ENCODE peak calls at places on chromosome 19, in six cellular contexts. One of them, this sample, is unnamed.

GRCh38 chr19:15379996-15380647 is 535 bp upstream of the AKAP8 start:
- DNase-seq in suprapubic skin: no peak
- DNase-seq in AG10803: peak; percentile 37
- DNase-seq in fibroblast of mammary gland: peak; percentile 42
- DNase-seq in neural progenitor cell: no peak
- DNase-seq in osteoblast: peak; percentile 79
- DNase-seq in this sample: peak; percentile 46

GRCh38 chr19:2809387-2810140 is 10.1 kb upstream of the ZNF554 start:
- DNase-seq in suprapubic skin: no peak
- DNase-seq in AG10803: no peak
- DNase-seq in fibroblast of mammary gland: no peak
- DNase-seq in neural progenitor cell: no peak
- DNase-seq in osteoblast: peak; percentile 85
- DNase-seq in this sample: no peak

GRCh38 chr19:38270587-38271167 is 6.3 kb downstream of the SPINT2 start:
- DNase-seq in suprapubic skin: no peak
- DNase-seq in AG10803: no peak
- DNase-seq in fibroblast of mammary gland: no peak
- DNase-seq in neural progenitor cell: no peak
- DNase-seq in osteoblast: peak; percentile 89
- DNase-seq in this sample: no peak

GRCh38 chr19:1942078-1942933 is 1.3 kb downstream of the CSNK1G2 start:
- DNase-seq in suprapubic skin: peak; percentile 90
- DNase-seq in AG10803: peak; percentile 59
- DNase-seq in fibroblast of mammary gland: peak; percentile 50
- DNase-seq in neural progenitor cell: peak; percentile 94
- DNase-seq in osteoblast: peak; percentile 97
- DNase-seq in this sample: peak; percentile 86

GRCh38 chr19:55269299-55269698 is 10.5 kb upstream of the PPP6R1 start:
- DNase-seq in suprapubic skin: no peak
- DNase-seq in AG10803: no peak
- DNase-seq in fibroblast of mammary gland: no peak
- DNase-seq in neural progenitor cell: no peak
- DNase-seq in osteoblast: no peak
- DNase-seq in this sample: no peak

GRCh38 chr19:10227215-10227971 is 3.7 kb downstream of the S1PR2 start:
- DNase-seq in suprapubic skin: no peak
- DNase-seq in AG10803: no peak
- DNase-seq in fibroblast of mammary gland: peak; percentile 61
- DNase-seq in neural progenitor cell: no peak
- DNase-seq in osteoblast: no peak
- DNase-seq in this sample: peak; percentile 43

GRCh38 chr19:38551450-38551813 is 66.3 kb downstream of the MAP4K1 start:
- DNase-seq in suprapubic skin: no peak
- DNase-seq in AG10803: no peak
- DNase-seq in fibroblast of mammary gland: no peak
- DNase-seq in neural progenitor cell: no peak
- DNase-seq in osteoblast: no peak
- DNase-seq in this sample: no peak

GRCh38 chr19:58557253-58558065 is 952 bp downstream of the UBE2M start:
- DNase-seq in suprapubic skin: peak; percentile 61
- DNase-seq in AG10803: no peak
- DNase-seq in fibroblast of mammary gland: no peak
- DNase-seq in neural progenitor cell: no peak
- DNase-seq in osteoblast: peak; percentile 78
- DNase-seq in this sample: no peak

GRCh38 chr19:38699027-38699346 is 45.3 kb downstream of the CAPN12 start:
- DNase-seq in suprapubic skin: no peak
- DNase-seq in AG10803: no peak
- DNase-seq in fibroblast of mammary gland: no peak
- DNase-seq in neural progenitor cell: no peak
- DNase-seq in osteoblast: peak; percentile 44
- DNase-seq in this sample: no peak

GRCh38 chr19:33124207-33125098 is 7.5 kb upstream of the WDR88 start:
- DNase-seq in suprapubic skin: no peak
- DNase-seq in AG10803: no peak
- DNase-seq in fibroblast of mammary gland: no peak
- DNase-seq in neural progenitor cell: peak; percentile 68
- DNase-seq in osteoblast: no peak
- DNase-seq in this sample: no peak

GRCh38 chr19:6020166-6020967 is 42.4 kb upstream of the RANBP3 start:
- DNase-seq in suprapubic skin: no peak
- DNase-seq in AG10803: no peak
- DNase-seq in fibroblast of mammary gland: no peak
- DNase-seq in neural progenitor cell: no peak
- DNase-seq in osteoblast: peak; percentile 62
- DNase-seq in this sample: no peak

GRCh38 chr19:1214862-1215731 is 9.5 kb downstream of the STK11 start:
- DNase-seq in suprapubic skin: no peak
- DNase-seq in AG10803: no peak
- DNase-seq in fibroblast of mammary gland: no peak
- DNase-seq in neural progenitor cell: no peak
- DNase-seq in osteoblast: peak; percentile 92
- DNase-seq in this sample: peak; percentile 78

GRCh38 chr19:54168174-54168917 is 4.6 kb downstream of the TMC4 start:
- DNase-seq in suprapubic skin: peak; percentile 90
- DNase-seq in AG10803: peak; percentile 76
- DNase-seq in fibroblast of mammary gland: peak; percentile 80
- DNase-seq in neural progenitor cell: peak; percentile 91
- DNase-seq in osteoblast: peak; percentile 99
- DNase-seq in this sample: peak; percentile 93

GRCh38 chr19:3374369-3375112 is 8.2 kb downstream of the NFIC start:
- DNase-seq in suprapubic skin: no peak
- DNase-seq in AG10803: no peak
- DNase-seq in fibroblast of mammary gland: no peak
- DNase-seq in neural progenitor cell: no peak
- DNase-seq in osteoblast: peak; percentile 74
- DNase-seq in this sample: peak; percentile 95

GRCh38 chr19:56341948-56342347 is 27.3 kb upstream of the ZSCAN5A start:
- DNase-seq in suprapubic skin: no peak
- DNase-seq in AG10803: no peak
- DNase-seq in fibroblast of mammary gland: peak; percentile 10
- DNase-seq in neural progenitor cell: peak; percentile 23
- DNase-seq in osteoblast: no peak
- DNase-seq in this sample: no peak

GRCh38 chr19:28652790-28653189 is 560.2 kb downstream of the UQCRFS1 start:
- DNase-seq in suprapubic skin: no peak
- DNase-seq in AG10803: no peak
- DNase-seq in fibroblast of mammary gland: no peak
- DNase-seq in neural progenitor cell: no peak
- DNase-seq in osteoblast: peak; percentile 8
- DNase-seq in this sample: no peak

GRCh38 chr19:34677386-34678084 is at the start of gene ZNF302:
- DNase-seq in suprapubic skin: peak; percentile 98
- DNase-seq in AG10803: peak; percentile 97
- DNase-seq in fibroblast of mammary gland: peak; percentile 96
- DNase-seq in neural progenitor cell: peak; percentile 99
- DNase-seq in osteoblast: peak; percentile 97
- DNase-seq in this sample: peak; percentile 96

GRCh38 chr19:533485-534058 is 2.0 kb downstream of the CDC34 start:
- DNase-seq in suprapubic skin: no peak
- DNase-seq in AG10803: no peak
- DNase-seq in fibroblast of mammary gland: no peak
- DNase-seq in neural progenitor cell: no peak
- DNase-seq in osteoblast: no peak
- DNase-seq in this sample: no peak

GRCh38 chr19:3336351-3336679 is 30.1 kb upstream of the NFIC start:
- DNase-seq in suprapubic skin: no peak
- DNase-seq in AG10803: no peak
- DNase-seq in fibroblast of mammary gland: no peak
- DNase-seq in neural progenitor cell: no peak
- DNase-seq in osteoblast: no peak
- DNase-seq in this sample: no peak

GRCh38 chr19:42601811-42602443 is 7.2 kb upstream of the CEACAM8 start:
- DNase-seq in suprapubic skin: no peak
- DNase-seq in AG10803: peak; percentile 17
- DNase-seq in fibroblast of mammary gland: peak; percentile 25
- DNase-seq in neural progenitor cell: peak; percentile 48
- DNase-seq in osteoblast: peak; percentile 81
- DNase-seq in this sample: no peak

GRCh38 chr19:1961545-1961878 is 20.5 kb downstream of the CSNK1G2 start:
- DNase-seq in suprapubic skin: no peak
- DNase-seq in AG10803: no peak
- DNase-seq in fibroblast of mammary gland: no peak
- DNase-seq in neural progenitor cell: no peak
- DNase-seq in osteoblast: no peak
- DNase-seq in this sample: no peak

GRCh38 chr19:55644842-55645511 is 1.5 kb downstream of the ZNF581 start:
- DNase-seq in suprapubic skin: peak; percentile 55
- DNase-seq in AG10803: no peak
- DNase-seq in fibroblast of mammary gland: no peak
- DNase-seq in neural progenitor cell: no peak
- DNase-seq in osteoblast: peak; percentile 87
- DNase-seq in this sample: no peak

GRCh38 chr19:54422136-54422535 is 6.9 kb downstream of the TTYH1 start:
- DNase-seq in suprapubic skin: no peak
- DNase-seq in AG10803: no peak
- DNase-seq in fibroblast of mammary gland: no peak
- DNase-seq in neural progenitor cell: no peak
- DNase-seq in osteoblast: peak; percentile 59
- DNase-seq in this sample: no peak

GRCh38 chr19:10006335-10006708 is 4.0 kb downstream of the COL5A3 start:
- DNase-seq in suprapubic skin: no peak
- DNase-seq in AG10803: peak; percentile 83
- DNase-seq in fibroblast of mammary gland: peak; percentile 87
- DNase-seq in neural progenitor cell: no peak
- DNase-seq in osteoblast: peak; percentile 96
- DNase-seq in this sample: peak; percentile 46

GRCh38 chr19:21587549-21587948 is 82.1 kb downstream of the ZNF429 start:
- DNase-seq in suprapubic skin: no peak
- DNase-seq in AG10803: no peak
- DNase-seq in fibroblast of mammary gland: no peak
- DNase-seq in neural progenitor cell: no peak
- DNase-seq in osteoblast: no peak
- DNase-seq in this sample: no peak

GRCh38 chr19:23241433-23241832 is 8.8 kb downstream of the ZNF724 start:
- DNase-seq in suprapubic skin: no peak
- DNase-seq in AG10803: no peak
- DNase-seq in fibroblast of mammary gland: no peak
- DNase-seq in neural progenitor cell: no peak
- DNase-seq in osteoblast: no peak
- DNase-seq in this sample: no peak

GRCh38 chr19:55080121-55080914 is 4.6 kb downstream of the EPS8L1 start:
- DNase-seq in suprapubic skin: peak; percentile 80
- DNase-seq in AG10803: peak; percentile 58
- DNase-seq in fibroblast of mammary gland: peak; percentile 67
- DNase-seq in neural progenitor cell: peak; percentile 83
- DNase-seq in osteoblast: peak; percentile 98
- DNase-seq in this sample: no peak

GRCh38 chr19:38861368-38861767 is 11.6 kb upstream of the HNRNPL start:
- DNase-seq in suprapubic skin: no peak
- DNase-seq in AG10803: no peak
- DNase-seq in fibroblast of mammary gland: no peak
- DNase-seq in neural progenitor cell: no peak
- DNase-seq in osteoblast: no peak
- DNase-seq in this sample: no peak

GRCh38 chr19:12943437-12944044 is 2.1 kb upstream of the RAD23A start:
- DNase-seq in suprapubic skin: no peak
- DNase-seq in AG10803: no peak
- DNase-seq in fibroblast of mammary gland: no peak
- DNase-seq in neural progenitor cell: no peak
- DNase-seq in osteoblast: peak; percentile 66
- DNase-seq in this sample: no peak
- H3K4me3 ChIP-seq in suprapubic skin: no peak overlapping the region
- H3K4me3 ChIP-seq in AG10803: no peak overlapping the region
- H3K4me3 ChIP-seq in fibroblast of mammary gland: no peak overlapping the region
- H3K4me3 ChIP-seq in neural progenitor cell: no peak overlapping the region
- H3K4me3 ChIP-seq in osteoblast: no peak overlapping the region
- H3K4me3 ChIP-seq in this sample: no peak overlapping the region

DNA sequence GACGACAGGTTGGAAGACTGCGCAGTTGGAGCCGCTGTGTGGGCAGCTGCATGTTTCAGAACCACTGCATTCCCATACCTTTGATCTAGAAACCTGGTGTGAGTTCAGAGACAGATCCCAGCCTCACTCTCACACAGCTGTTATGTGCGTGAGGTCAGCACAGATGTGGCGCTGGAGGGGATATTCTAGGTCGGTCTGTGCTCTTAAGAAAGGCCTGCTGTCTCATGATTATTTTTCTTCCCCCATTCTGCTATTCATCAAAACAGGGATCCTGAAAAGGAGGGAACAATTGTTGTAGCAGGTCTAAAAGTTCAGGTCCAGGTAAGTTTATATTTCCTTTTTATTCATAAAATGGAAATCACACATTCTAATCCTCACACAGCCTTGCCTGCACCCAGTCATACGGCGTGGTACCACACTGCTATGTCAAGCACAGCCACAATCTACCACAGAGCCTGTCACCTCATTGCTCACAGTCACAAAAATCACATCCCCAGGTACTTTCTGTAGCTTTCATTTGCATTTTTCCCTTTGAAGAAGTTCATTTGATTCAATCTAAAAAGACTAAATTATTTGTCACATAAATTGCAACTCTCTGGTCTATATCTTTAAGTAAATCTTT is 846 bp downstream of the ZNF546 start:
- DNase-seq in suprapubic skin: no peak
- DNase-seq in AG10803: peak; percentile 28
- DNase-seq in fibroblast of mammary gland: peak; percentile 91
- DNase-seq in neural progenitor cell: no peak
- DNase-seq in osteoblast: no peak
- DNase-seq in this sample: no peak
- H3K4me3 ChIP-seq in suprapubic skin: peak overlapping the region; percentile 61
- H3K4me3 ChIP-seq in AG10803: peak overlapping the region; percentile 92
- H3K4me3 ChIP-seq in fibroblast of mammary gland: peak overlapping the region; percentile 89
- H3K4me3 ChIP-seq in neural progenitor cell: peak overlapping the region; percentile 96
- H3K4me3 ChIP-seq in osteoblast: peak overlapping the region; percentile 85
- H3K4me3 ChIP-seq in this sample: peak overlapping the region; percentile 59

DNA sequence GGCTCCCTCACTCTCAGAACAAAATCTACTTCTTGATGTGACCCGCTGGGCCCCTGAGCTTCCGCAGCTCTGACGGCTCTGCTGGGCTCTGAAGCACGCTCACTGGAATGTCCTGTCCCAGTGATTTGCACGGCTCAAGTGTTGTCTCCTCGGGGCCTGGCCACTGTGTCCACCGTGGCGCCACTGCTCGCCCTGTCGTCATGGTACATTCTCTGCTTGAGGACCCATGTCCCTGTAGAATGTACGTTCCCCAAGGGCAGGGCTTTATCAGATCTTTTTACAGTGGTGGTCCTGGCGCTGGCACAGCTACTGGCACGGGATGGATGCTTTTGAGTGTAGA is 12.1 kb downstream of the KLHL26 start:
- DNase-seq in suprapubic skin: no peak
- DNase-seq in AG10803: no peak
- DNase-seq in fibroblast of mammary gland: no peak
- DNase-seq in neural progenitor cell: no peak
- DNase-seq in osteoblast: peak; percentile 66
- DNase-seq in this sample: peak; percentile 66
- H3K4me3 ChIP-seq in suprapubic skin: peak overlapping the region; percentile 36
- H3K4me3 ChIP-seq in AG10803: no peak overlapping the region
- H3K4me3 ChIP-seq in fibroblast of mammary gland: no peak overlapping the region
- H3K4me3 ChIP-seq in neural progenitor cell: no peak overlapping the region
- H3K4me3 ChIP-seq in osteoblast: peak overlapping the region; percentile 54
- H3K4me3 ChIP-seq in this sample: peak overlapping the region; percentile 39

GRCh38 chr19:50205681-50206138 is 2.3 kb downstream of the MYH14 start:
- DNase-seq in suprapubic skin: peak; percentile 70
- DNase-seq in AG10803: no peak
- DNase-seq in fibroblast of mammary gland: no peak
- DNase-seq in neural progenitor cell: peak; percentile 9
- DNase-seq in osteoblast: peak; percentile 49
- DNase-seq in this sample: no peak
- H3K4me3 ChIP-seq in suprapubic skin: peak overlapping the region; percentile 39
- H3K4me3 ChIP-seq in AG10803: no peak overlapping the region
- H3K4me3 ChIP-seq in fibroblast of mammary gland: no peak overlapping the region
- H3K4me3 ChIP-seq in neural progenitor cell: peak overlapping the region; percentile 59
- H3K4me3 ChIP-seq in osteoblast: no peak overlapping the region
- H3K4me3 ChIP-seq in this sample: no peak overlapping the region

GRCh38 chr19:48735031-48735615 is 5.3 kb downstream of the RASIP1 start:
- DNase-seq in suprapubic skin: no peak
- DNase-seq in AG10803: no peak
- DNase-seq in fibroblast of mammary gland: no peak
- DNase-seq in neural progenitor cell: peak; percentile 89
- DNase-seq in osteoblast: peak; percentile 82
- DNase-seq in this sample: no peak
- H3K4me3 ChIP-seq in suprapubic skin: peak overlapping the region; percentile 28
- H3K4me3 ChIP-seq in AG10803: no peak overlapping the region
- H3K4me3 ChIP-seq in fibroblast of mammary gland: no peak overlapping the region
- H3K4me3 ChIP-seq in neural progenitor cell: peak overlapping the region; percentile 61
- H3K4me3 ChIP-seq in osteoblast: no peak overlapping the region
- H3K4me3 ChIP-seq in this sample: no peak overlapping the region